ENCODE peak calls at places on chromosomes 11 and 22, in nine cellular contexts. I is transverse colon, S is gastrocnemius medialis, R is body of pancreas, Y is heart left ventricle, N is IMR-90, A is esophagus squamous epithelium, Q is GM12892, F is A549. P is an unnamed sample.
A peak's percentile ranks its signal among the peaks of the same experiment; 100 is the strongest.

GRCh38 chr11:70200212-70200844 is 2.8 kb upstream of the FADD start:
- DNase-seq in I (no peak), S (no peak), R (no peak), Y (no peak), N (no peak), A (no peak), Q (no peak), F (no peak), P (no peak)

GRCh38 chr11:58912124-58912523 is 27.2 kb upstream of the GLYATL1 start:
- DNase-seq in I (no peak), S (no peak), R (no peak), Y (no peak), N (peak; percentile 43), A (no peak), Q (no peak), F (no peak), P (no peak)

GRCh38 chr11:4979021-4979420 is 15.6 kb upstream of the OR51L1 start:
- DNase-seq in I (no peak), S (no peak), R (no peak), Y (no peak), N (no peak), A (no peak), Q (no peak), F (no peak), P (no peak)

GRCh38 chr11:13826505-13827278 is 135.8 kb upstream of the SPON1 start:
- DNase-seq in I (no peak), S (no peak), R (no peak), Y (no peak), N (no peak), A (no peak), Q (no peak), F (no peak), P (peak; percentile 89)

GRCh38 chr11:116660011-116660410 is 112.8 kb downstream of the BUD13 start:
- DNase-seq in I (no peak), S (no peak), R (no peak), Y (no peak), N (no peak), A (no peak), Q (no peak), F (no peak), P (no peak)

GRCh38 chr11:35088676-35089075 is 50.3 kb upstream of the CD44 start:
- DNase-seq in I (no peak), S (no peak), R (peak; percentile 33), Y (no peak), N (peak; percentile 21), A (no peak), Q (no peak), F (no peak), P (no peak)

GRCh38 chr11:3807856-3808845 is at the start of gene PGAP2:
- DNase-seq in I (peak; percentile 77), S (peak; percentile 26), R (peak; percentile 55), Y (peak; percentile 73), N (peak; percentile 35), A (no peak), Q (peak; percentile 82), F (peak; percentile 73), P (peak; percentile 73)

GRCh38 chr11:35909866-35910265 is 34.0 kb upstream of the LDLRAD3 start:
- DNase-seq in I (no peak), S (no peak), R (no peak), Y (no peak), N (no peak), A (no peak), Q (no peak), F (no peak), P (no peak)

GRCh38 chr22:20750461-20751184 is 23.3 kb upstream of the SERPIND1 start:
- DNase-seq in I (peak; percentile 38), S (peak; percentile 78), R (peak; percentile 21), Y (peak; percentile 75), N (peak; percentile 90), A (no peak), Q (peak; percentile 55), F (peak; percentile 25), P (peak; percentile 76)

GRCh38 chr22:17063372-17064106 is 21.3 kb upstream of the IL17RA start:
- DNase-seq in I (no peak), S (no peak), R (no peak), Y (no peak), N (no peak), A (no peak), Q (no peak), F (no peak), P (no peak)

GRCh38 chr22:17060126-17060525 is 24.7 kb upstream of the IL17RA start:
- DNase-seq in I (no peak), S (no peak), R (no peak), Y (no peak), N (no peak), A (no peak), Q (no peak), F (no peak), P (no peak)

GRCh38 chr22:17056807-17057206 is 28.0 kb upstream of the IL17RA start:
- DNase-seq in I (no peak), S (no peak), R (no peak), Y (no peak), N (no peak), A (no peak), Q (no peak), F (no peak), P (no peak)

GRCh38 chr22:17056058-17056457 is 28.7 kb upstream of the IL17RA start:
- DNase-seq in I (no peak), S (no peak), R (no peak), Y (no peak), N (no peak), A (no peak), Q (no peak), F (no peak), P (no peak)

DNA sequence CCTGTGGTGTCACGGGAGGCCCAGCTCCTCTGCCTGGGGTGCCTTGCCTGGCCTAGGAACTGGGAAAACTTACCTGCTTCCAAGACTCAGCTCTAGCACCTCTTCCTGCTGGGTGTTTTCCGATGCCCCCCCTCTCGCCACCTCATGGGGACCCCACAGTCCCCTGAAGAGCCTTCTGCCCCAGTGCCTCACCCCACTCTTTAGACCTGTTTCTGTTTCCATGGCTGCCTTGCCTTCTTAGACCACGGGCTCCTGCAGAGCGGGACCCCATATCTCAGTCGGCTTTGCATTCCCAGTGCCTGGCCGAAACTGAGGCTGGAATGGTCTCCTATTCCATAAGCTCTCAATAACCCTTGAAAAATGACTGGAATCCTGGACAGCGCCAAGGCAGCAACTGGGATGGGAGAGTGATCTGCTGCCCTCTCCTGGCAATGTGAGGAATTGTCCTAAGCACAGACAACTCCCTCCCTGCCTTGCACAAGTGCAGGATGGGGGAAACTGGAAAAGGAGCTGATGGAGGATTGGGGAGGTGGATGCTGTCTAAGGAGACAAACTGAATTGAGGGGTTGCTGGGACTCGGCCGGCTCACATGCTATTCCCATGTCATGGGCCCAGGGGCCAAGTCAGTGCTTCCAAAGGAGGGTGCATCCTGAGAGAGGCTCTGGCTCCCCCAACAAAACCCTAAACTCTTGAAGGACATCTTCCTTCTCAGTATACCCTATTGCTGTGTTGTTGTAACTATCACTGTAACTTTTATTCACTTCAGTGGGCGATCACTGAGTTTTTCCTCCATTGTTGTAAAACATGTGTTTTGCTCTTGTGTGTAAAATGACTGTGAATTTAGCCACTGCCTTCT is 26.6 kb upstream of the IL17RA start:
- DNase-seq in I (peak; percentile 60), S (peak; percentile 26), R (peak; percentile 70), Y (peak; percentile 68), N (peak; percentile 73), A (no peak), Q (peak; percentile 43), F (peak; percentile 68), P (peak; percentile 26)
- TF ChIP-seq POLR2A in I (no peak), S (no peak), R (no peak), Y (no peak), N (no peak), A (no peak), Q (no peak), F (no peak), P (no peak)

DNA sequence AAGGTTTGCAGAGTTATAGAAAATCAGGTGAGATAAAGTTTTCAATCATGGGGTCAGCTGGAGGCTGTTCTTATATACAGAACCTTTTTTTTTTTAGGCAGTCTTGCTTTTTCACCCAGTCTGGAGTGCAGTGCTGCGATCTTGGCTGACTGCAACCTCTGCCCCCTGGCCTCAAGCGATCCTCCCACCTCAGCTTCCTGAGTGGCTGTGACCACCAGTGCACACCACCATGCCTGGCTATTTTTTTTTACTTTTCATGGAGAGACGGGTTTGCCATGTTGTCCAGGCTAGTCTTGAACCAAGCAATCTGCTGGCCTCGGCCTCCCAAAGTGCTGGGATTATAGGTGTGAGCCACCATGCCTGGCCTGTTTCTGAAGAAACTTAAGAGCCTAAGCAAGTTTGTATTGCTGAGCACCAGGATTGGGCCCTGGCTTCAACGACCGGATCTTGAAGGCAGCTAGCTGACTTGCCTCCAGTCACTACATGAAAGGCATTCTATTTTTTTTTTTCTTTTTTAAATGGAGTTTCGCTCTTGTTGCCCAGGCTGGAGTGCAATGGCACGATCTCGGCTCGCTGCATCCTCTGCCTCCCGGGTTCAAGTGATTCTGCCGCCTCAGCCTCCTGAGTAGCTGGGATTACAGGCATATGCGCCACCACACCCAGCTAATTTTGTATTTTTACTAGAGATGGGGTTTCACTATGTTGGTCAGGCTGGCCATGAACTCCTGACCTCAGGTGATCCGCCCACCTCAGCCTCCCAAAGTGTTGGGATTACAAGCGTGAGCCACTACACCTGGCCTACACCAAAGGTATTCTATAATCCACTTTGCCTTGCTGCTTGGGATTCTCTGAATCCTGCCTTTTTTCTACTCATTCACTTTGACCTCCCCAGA is 7.6 kb downstream of the XBP1 start:
- DNase-seq in I (no peak), S (no peak), R (peak; percentile 59), Y (no peak), N (no peak), A (no peak), Q (no peak), F (no peak), P (no peak)
- TF ChIP-seq POLR2A in I (no peak), S (no peak), R (no peak), Y (no peak), N (no peak), A (no peak), Q (peak; percentile 10), F (no peak), P (no peak)

DNA sequence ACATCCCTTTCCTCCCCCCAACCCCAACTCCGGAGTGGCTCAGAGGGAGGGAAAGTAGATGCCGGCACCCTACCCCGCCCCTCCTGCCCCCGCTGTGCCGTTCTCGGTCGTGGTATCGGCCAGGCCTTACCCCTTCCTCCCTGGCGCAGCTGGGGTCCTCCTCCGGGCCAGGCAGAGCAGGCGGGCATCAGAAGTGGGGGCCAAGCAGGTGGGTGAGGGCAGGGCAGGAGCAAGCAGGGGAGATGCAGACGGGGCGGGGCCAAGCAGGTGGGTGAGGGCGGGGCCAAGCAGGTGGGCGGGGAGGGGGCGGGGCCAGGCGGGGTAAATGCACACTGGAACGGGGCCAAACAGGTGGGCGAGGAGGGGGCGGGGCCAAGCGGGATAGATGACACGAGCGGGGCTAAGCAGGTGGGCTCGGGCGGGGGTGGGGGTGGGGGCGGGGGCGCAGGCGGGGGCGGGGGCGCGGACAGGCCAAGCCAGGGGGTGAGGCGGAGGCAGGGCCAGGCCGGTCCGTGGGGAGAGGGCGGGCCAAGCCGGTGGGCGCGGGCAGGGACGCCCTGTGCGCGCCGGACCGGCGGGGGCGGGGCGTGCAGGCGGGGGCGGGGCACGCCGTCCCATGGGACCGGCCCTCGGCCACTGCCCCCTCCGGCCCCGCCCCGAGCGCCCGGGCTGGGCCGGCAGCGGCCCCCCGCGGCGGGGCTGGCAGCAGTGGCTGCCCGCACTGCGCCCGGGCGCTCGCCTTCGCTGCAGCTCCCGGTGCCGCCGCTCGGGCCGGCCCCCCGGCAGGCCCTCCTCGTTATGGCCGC is at the start of the genes KCNQ1 and TRPM5:
- DNase-seq in I (peak; percentile 87), S (no peak), R (peak; percentile 80), Y (peak; percentile 74), N (no peak), A (no peak), Q (no peak), F (peak; percentile 28), P (peak; percentile 39)
- TF ChIP-seq POLR2A in I (no peak), S (peak; percentile 33), R (peak; percentile 86), Y (peak; percentile 43), N (no peak), A (no peak), Q (no peak), F (no peak), P (no peak)

GRCh38 chr11:114153224-114153623 is 93.7 kb downstream of the ZBTB16 start:
- DNase-seq in I (no peak), S (no peak), R (no peak), Y (no peak), N (no peak), A (no peak), Q (no peak), F (no peak), P (no peak)
- TF ChIP-seq POLR2A in I (no peak), S (no peak), R (no peak), Y (no peak), N (no peak), A (no peak), Q (no peak), F (no peak), P (no peak)